ENCODE peak calls at places on chromosomes 4 and X, in six cellular contexts. One of them, this sample, is unnamed.

GRCh38 chr4:83180469-83180968 is 66.0 kb upstream of the PLAC8 start:
- DNase-seq in A549: no peak
- DNase-seq in AG08395: no peak
- DNase-seq in BJ: no peak
- DNase-seq in CD4-positive, alpha-beta memory T cell: no peak
- DNase-seq in COR-L47: no peak
- DNase-seq in this sample: no peak

GRCh38 chrX:36898301-36898700 is 109.9 kb upstream of the FAM47C start:
- DNase-seq in CD4-positive, alpha-beta memory T cell: no peak
- DNase-seq in AG08395: peak
- DNase-seq in COR-L47: no peak
- DNase-seq in BJ: no peak
- DNase-seq in A549: peak
- DNase-seq in this sample: no peak

GRCh38 chrX:85381602-85382001 is 2.1 kb upstream of the POF1B start:
- DNase-seq in A549: no peak
- DNase-seq in BJ: no peak
- DNase-seq in AG08395: no peak
- DNase-seq in COR-L47: no peak
- DNase-seq in CD4-positive, alpha-beta memory T cell: no peak
- DNase-seq in this sample: no peak

GRCh38 chr4:71188197-71188625 is 150.6 kb upstream of the SLC4A4 start:
- DNase-seq in AG08395: no peak
- DNase-seq in BJ: no peak
- DNase-seq in COR-L47: no peak
- DNase-seq in CD4-positive, alpha-beta memory T cell: no peak
- DNase-seq in A549: no peak
- DNase-seq in this sample: no peak

GRCh38 chr4:5899881-5900280 is 7.0 kb upstream of the CRMP1 start:
- DNase-seq in A549: no peak
- DNase-seq in AG08395: no peak
- DNase-seq in COR-L47: no peak
- DNase-seq in BJ: no peak
- DNase-seq in CD4-positive, alpha-beta memory T cell: no peak
- DNase-seq in this sample: no peak

GRCh38 chr4:184826315-184827266 is 823 bp upstream of the ACSL1 start:
- DNase-seq in A549: no peak
- DNase-seq in AG08395: no peak
- DNase-seq in COR-L47: peak
- DNase-seq in BJ: no peak
- DNase-seq in CD4-positive, alpha-beta memory T cell: peak
- DNase-seq in this sample: no peak

GRCh38 chr4:8163026-8163425 is 4.4 kb upstream of the ABLIM2 start:
- DNase-seq in BJ: no peak
- DNase-seq in A549: no peak
- DNase-seq in AG08395: no peak
- DNase-seq in COR-L47: no peak
- DNase-seq in CD4-positive, alpha-beta memory T cell: no peak
- DNase-seq in this sample: no peak

GRCh38 chr4:94221930-94222329 is 14.3 kb downstream of the SMARCAD1 start:
- DNase-seq in BJ: no peak
- DNase-seq in COR-L47: no peak
- DNase-seq in CD4-positive, alpha-beta memory T cell: no peak
- DNase-seq in AG08395: no peak
- DNase-seq in A549: no peak
- DNase-seq in this sample: no peak

GRCh38 chr4:160523236-160523635 is 1420.4 kb downstream of the RAPGEF2 start:
- DNase-seq in A549: peak
- DNase-seq in AG08395: no peak
- DNase-seq in BJ: no peak
- DNase-seq in COR-L47: no peak
- DNase-seq in CD4-positive, alpha-beta memory T cell: no peak
- DNase-seq in this sample: no peak

GRCh38 chr4:184657144-184657543 is 7.6 kb downstream of the PRIMPOL start:
- DNase-seq in A549: no peak
- DNase-seq in CD4-positive, alpha-beta memory T cell: no peak
- DNase-seq in BJ: no peak
- DNase-seq in AG08395: no peak
- DNase-seq in COR-L47: no peak
- DNase-seq in this sample: no peak

GRCh38 chr4:158810487-158811215 is 41.8 kb downstream of the FNIP2 start:
- DNase-seq in A549: peak
- DNase-seq in CD4-positive, alpha-beta memory T cell: no peak
- DNase-seq in BJ: peak
- DNase-seq in AG08395: peak
- DNase-seq in COR-L47: no peak
- DNase-seq in this sample: peak

GRCh38 chrX:152642931-152643525 is 5.3 kb downstream of the GABRQ start:
- DNase-seq in CD4-positive, alpha-beta memory T cell: no peak
- DNase-seq in A549: no peak
- DNase-seq in BJ: no peak
- DNase-seq in COR-L47: no peak
- DNase-seq in AG08395: no peak
- DNase-seq in this sample: no peak

GRCh38 chr4:5292091-5292490 is 240.8 kb downstream of the STK32B start:
- DNase-seq in BJ: no peak
- DNase-seq in AG08395: no peak
- DNase-seq in CD4-positive, alpha-beta memory T cell: no peak
- DNase-seq in A549: no peak
- DNase-seq in COR-L47: no peak
- DNase-seq in this sample: no peak

GRCh38 chr4:177108708-177109107 is 201.0 kb upstream of the NEIL3 start:
- DNase-seq in CD4-positive, alpha-beta memory T cell: no peak
- DNase-seq in A549: peak
- DNase-seq in AG08395: peak
- DNase-seq in COR-L47: no peak
- DNase-seq in BJ: no peak
- DNase-seq in this sample: no peak

GRCh38 chrX:6661731-6662130 is 126.8 kb upstream of the VCX3A start:
- DNase-seq in AG08395: no peak
- DNase-seq in A549: no peak
- DNase-seq in BJ: no peak
- DNase-seq in COR-L47: no peak
- DNase-seq in CD4-positive, alpha-beta memory T cell: no peak
- DNase-seq in this sample: no peak

GRCh38 chr4:39936565-39937418 is 40.9 kb downstream of the PDS5A start:
- DNase-seq in A549: no peak
- DNase-seq in COR-L47: no peak
- DNase-seq in CD4-positive, alpha-beta memory T cell: no peak
- DNase-seq in BJ: no peak
- DNase-seq in AG08395: no peak
- DNase-seq in this sample: no peak

GRCh38 chrX:129540068-129540653 is at the start of gene OCRL:
- DNase-seq in AG08395: peak
- DNase-seq in COR-L47: peak
- DNase-seq in BJ: no peak
- DNase-seq in A549: peak
- DNase-seq in CD4-positive, alpha-beta memory T cell: peak
- DNase-seq in this sample: no peak

GRCh38 chr4:121183359-121183758 is 19.2 kb upstream of the TNIP3 start:
- DNase-seq in COR-L47: no peak
- DNase-seq in AG08395: no peak
- DNase-seq in CD4-positive, alpha-beta memory T cell: no peak
- DNase-seq in BJ: no peak
- DNase-seq in A549: no peak
- DNase-seq in this sample: no peak

This sample was measured in GM04503.